ENCODE peak calls at places on chromosomes 13 and 19, in six cellular contexts. U, E, X, W, F and V are unnamed samples.

GRCh38 chr13:91400094-91400462 is 1.7 kb downstream of the GPC5 start:
- DNase-seq in X (no peak), E (peak; percentile 37), F (no peak), W (no peak), U (no peak), V (no peak)

GRCh38 chr13:44693156-44693826 is 117.2 kb upstream of the TSC22D1 start:
- DNase-seq in E (no peak), W (no peak), U (no peak), F (no peak), X (no peak), V (no peak)

GRCh38 chr19:35745328-35746086 is at the start of the genes PSENEN and U2AF1L4:
- DNase-seq in W (peak; percentile 99), F (peak; percentile 99), U (peak; percentile 95), E (peak; percentile 99), X (peak; percentile 94), V (peak; percentile 93)

GRCh38 chr13:40026741-40027140 is 371.3 kb downstream of the COG6 start:
- DNase-seq in E (no peak), W (no peak), F (no peak), X (no peak), U (no peak), V (no peak)

GRCh38 chr13:113860051-113860471 is 3.8 kb downstream of the GAS6 start:
- DNase-seq in W (no peak), U (no peak), E (no peak), X (no peak), F (no peak), V (no peak)

GRCh38 chr13:30415430-30416030 is 6.8 kb upstream of the UBE2L5 start:
- DNase-seq in U (no peak), E (no peak), F (no peak), W (peak; percentile 86), X (no peak), V (no peak)

GRCh38 chr19:42069619-42070293 is at the start of gene GRIK5:
- DNase-seq in X (no peak), F (no peak), E (peak; percentile 36), W (no peak), U (no peak), V (no peak)

GRCh38 chr13:76014618-76015315 is 378.6 kb downstream of the LMO7 start:
- DNase-seq in E (no peak), X (no peak), F (peak; percentile 80), U (no peak), W (no peak), V (no peak)

GRCh38 chr13:30720470-30720869 is 14.9 kb upstream of the ALOX5AP start:
- DNase-seq in U (no peak), X (no peak), F (peak; percentile 36), E (peak; percentile 47), W (peak; percentile 63), V (no peak)

GRCh38 chr19:41426952-41427646 is at the start of gene B3GNT8:
- DNase-seq in X (no peak), U (peak; percentile 38), F (peak; percentile 74), E (peak; percentile 63), W (no peak), V (peak; percentile 10)